ENCODE peak calls at places on chromosomes 5 and 9, in five cellular contexts. One of them, this sample, is unnamed.

GRCh38 chr9:2768330-2768729 is 51.0 kb downstream of the KCNV2 start:
- DNase-seq in pancreas: no peak
- DNase-seq in IMR-90: no peak
- DNase-seq in upper lobe of left lung: no peak
- DNase-seq in ovary: no peak
- DNase-seq in this sample: no peak

GRCh38 chr5:34483442-34484033 is 172.6 kb upstream of the RAI14 start:
- DNase-seq in pancreas: no peak
- DNase-seq in IMR-90: no peak
- DNase-seq in upper lobe of left lung: no peak
- DNase-seq in ovary: no peak
- DNase-seq in this sample: no peak

GRCh38 chr9:93240891-93241334 is 57.0 kb downstream of the WNK2 start:
- DNase-seq in pancreas: peak; percentile 40
- DNase-seq in IMR-90: no peak
- DNase-seq in upper lobe of left lung: no peak
- DNase-seq in ovary: no peak
- DNase-seq in this sample: no peak

GRCh38 chr9:107336718-107337360 is 53.8 kb downstream of the RAD23B start:
- DNase-seq in pancreas: no peak
- DNase-seq in IMR-90: peak; percentile 56
- DNase-seq in upper lobe of left lung: no peak
- DNase-seq in ovary: no peak
- DNase-seq in this sample: no peak

GRCh38 chr5:58335518-58335917 is 124.4 kb downstream of the PLK2 start:
- DNase-seq in pancreas: no peak
- DNase-seq in IMR-90: peak; percentile 5
- DNase-seq in upper lobe of left lung: no peak
- DNase-seq in ovary: no peak
- DNase-seq in this sample: no peak

GRCh38 chr9:105413486-105414068 is 34.3 kb upstream of the FSD1L start:
- DNase-seq in pancreas: no peak
- DNase-seq in IMR-90: peak; percentile 53
- DNase-seq in upper lobe of left lung: no peak
- DNase-seq in ovary: no peak
- DNase-seq in this sample: no peak

GRCh38 chr9:120436937-120437592 is 142.9 kb downstream of the CDK5RAP2 start:
- DNase-seq in pancreas: no peak
- DNase-seq in IMR-90: no peak
- DNase-seq in upper lobe of left lung: no peak
- DNase-seq in ovary: no peak
- DNase-seq in this sample: no peak

GRCh38 chr5:151054713-151055112 is 26.1 kb downstream of the TNIP1 start:
- DNase-seq in pancreas: no peak
- DNase-seq in IMR-90: no peak
- DNase-seq in upper lobe of left lung: no peak
- DNase-seq in ovary: no peak
- DNase-seq in this sample: no peak

GRCh38 chr5:180201051-180201987 is 7.7 kb downstream of the RASGEF1C start:
- DNase-seq in pancreas: no peak
- DNase-seq in IMR-90: no peak
- DNase-seq in upper lobe of left lung: peak; percentile 4
- DNase-seq in ovary: no peak
- DNase-seq in this sample: no peak

GRCh38 chr5:191036-191948 is at the start of gene LRRC14B:
- DNase-seq in pancreas: peak; percentile 81
- DNase-seq in IMR-90: no peak
- DNase-seq in upper lobe of left lung: peak; percentile 87
- DNase-seq in ovary: no peak
- DNase-seq in this sample: no peak

GRCh38 chr5:134174841-134175839 is 1.6 kb downstream of the SKP1 start:
- DNase-seq in pancreas: no peak
- DNase-seq in IMR-90: peak; percentile 67
- DNase-seq in upper lobe of left lung: no peak
- DNase-seq in ovary: no peak
- DNase-seq in this sample: no peak

GRCh38 chr9:112618385-112619001 is 99.4 kb downstream of the INIP start:
- DNase-seq in pancreas: peak; percentile 50
- DNase-seq in IMR-90: no peak
- DNase-seq in upper lobe of left lung: peak; percentile 69
- DNase-seq in ovary: no peak
- DNase-seq in this sample: no peak

GRCh38 chr9:23850242-23851023 is 24.4 kb upstream of the ELAVL2 start:
- DNase-seq in pancreas: peak; percentile 31
- DNase-seq in IMR-90: no peak
- DNase-seq in upper lobe of left lung: peak; percentile 33
- DNase-seq in ovary: no peak
- DNase-seq in this sample: no peak

GRCh38 chr9:113763429-113763828 is 112.7 kb upstream of the ZNF618 start:
- DNase-seq in pancreas: no peak
- DNase-seq in IMR-90: no peak
- DNase-seq in upper lobe of left lung: no peak
- DNase-seq in ovary: no peak
- DNase-seq in this sample: no peak

GRCh38 chr5:41337724-41338123 is 124.4 kb upstream of the C6 start:
- DNase-seq in pancreas: no peak
- DNase-seq in IMR-90: no peak
- DNase-seq in upper lobe of left lung: no peak
- DNase-seq in ovary: no peak
- DNase-seq in this sample: no peak

GRCh38 chr9:125233678-125234077 is 7.5 kb downstream of the HSPA5 start:
- DNase-seq in pancreas: no peak
- DNase-seq in IMR-90: peak; percentile 100
- DNase-seq in upper lobe of left lung: no peak
- DNase-seq in ovary: no peak
- DNase-seq in this sample: no peak

DNA sequence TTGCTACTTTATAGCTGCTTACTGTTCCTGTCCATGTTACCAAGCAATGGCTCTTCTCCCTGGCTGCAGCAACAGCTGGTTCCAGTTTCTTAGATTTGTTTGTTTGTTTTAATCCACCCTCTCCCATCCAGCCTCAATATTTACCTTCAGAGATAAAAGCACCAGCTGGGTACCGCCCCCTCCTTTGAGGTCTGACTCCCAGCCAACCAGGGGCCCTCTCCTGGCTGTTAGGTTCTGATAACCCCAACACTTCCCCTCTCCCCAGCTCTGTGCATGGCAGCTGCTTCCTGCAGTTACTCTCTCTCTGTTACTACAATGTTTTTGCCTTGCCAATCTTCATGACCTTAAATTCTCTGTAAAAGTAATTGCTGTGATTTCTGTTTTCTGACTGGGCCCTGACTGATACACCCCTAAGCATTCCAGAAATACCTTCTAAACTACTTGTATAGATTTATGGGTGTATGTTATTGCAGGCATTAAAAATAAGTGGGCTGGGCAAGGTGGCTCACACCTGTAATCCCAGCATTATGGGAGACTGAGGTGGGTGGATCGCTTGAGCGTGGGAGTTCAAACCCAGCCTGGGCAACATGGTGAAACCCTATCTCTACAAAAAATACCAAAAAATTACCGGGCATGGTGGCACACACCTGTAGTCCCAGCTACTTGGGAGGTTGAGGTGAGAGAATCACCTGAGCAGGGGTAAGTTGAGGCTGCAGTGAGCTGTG is 2.6 kb upstream of the GCNT1 start:
- DNase-seq in pancreas: peak; percentile 77
- DNase-seq in IMR-90: peak; percentile 82
- DNase-seq in upper lobe of left lung: no peak
- DNase-seq in ovary: no peak
- DNase-seq in this sample: no peak
- H3K27ac ChIP-seq in pancreas: no peak overlapping the region
- H3K27ac ChIP-seq in IMR-90: peak overlapping the region; percentile 9
- H3K27ac ChIP-seq in upper lobe of left lung: no peak overlapping the region
- H3K27ac ChIP-seq in ovary: no peak overlapping the region
- H3K27ac ChIP-seq in this sample: no peak overlapping the region

GRCh38 chr5:140857987-140858240 is 2.2 kb downstream of the PCDHA10 start:
- DNase-seq in pancreas: no peak
- DNase-seq in IMR-90: no peak
- DNase-seq in upper lobe of left lung: peak; percentile 77
- DNase-seq in ovary: no peak
- DNase-seq in this sample: no peak

GRCh38 chr5:140855772-140856674 is at the start of gene PCDHA10:
- DNase-seq in pancreas: no peak
- DNase-seq in IMR-90: no peak
- DNase-seq in upper lobe of left lung: peak; percentile 59
- DNase-seq in ovary: peak; percentile 34
- DNase-seq in this sample: no peak

GRCh38 chr5:140862441-140863295 is 6.1 kb upstream of the PCDHA11 start:
- DNase-seq in pancreas: peak; percentile 54
- DNase-seq in IMR-90: no peak
- DNase-seq in upper lobe of left lung: peak; percentile 75
- DNase-seq in ovary: no peak
- DNase-seq in this sample: no peak

DNA sequence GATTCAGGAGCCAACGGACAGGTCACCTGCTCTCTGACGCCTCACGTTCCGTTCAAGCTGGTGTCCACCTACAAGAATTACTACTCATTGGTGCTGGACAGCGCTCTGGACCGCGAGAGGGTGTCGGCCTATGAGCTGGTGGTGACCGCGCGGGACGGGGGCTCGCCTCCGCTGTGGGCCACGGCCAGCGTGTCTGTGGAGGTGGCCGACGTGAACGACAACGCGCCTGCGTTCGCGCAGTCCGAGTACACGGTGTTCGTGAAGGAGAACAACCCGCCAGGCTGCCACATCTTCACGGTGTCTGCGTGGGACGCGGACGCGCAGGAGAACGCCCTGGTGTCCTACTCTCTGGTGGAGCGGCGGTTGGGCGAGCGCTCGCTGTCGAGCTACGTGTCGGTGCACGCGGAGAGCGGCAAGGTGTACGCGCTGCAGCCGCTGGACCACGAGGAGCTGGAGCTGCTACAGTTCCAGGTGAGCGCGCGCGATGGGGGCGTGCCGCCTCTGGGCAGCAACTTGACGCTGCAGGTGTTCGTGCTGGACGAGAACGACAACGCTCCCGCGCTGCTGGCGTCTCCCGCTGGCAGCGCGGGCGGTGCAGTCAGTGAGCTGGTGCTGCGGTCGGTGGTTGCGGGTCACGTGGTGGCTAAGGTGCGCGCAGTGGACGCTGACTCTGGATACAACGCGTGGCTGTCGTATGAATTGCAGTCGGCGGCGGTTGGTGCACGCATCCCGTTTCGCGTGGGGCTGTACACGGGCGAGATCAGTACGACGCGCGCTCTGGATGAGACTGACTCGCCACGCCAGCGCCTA is 1.7 kb downstream of the PCDHA10 start:
- DNase-seq in pancreas: peak; percentile 61
- DNase-seq in IMR-90: no peak
- DNase-seq in upper lobe of left lung: peak; percentile 80
- DNase-seq in ovary: no peak
- DNase-seq in this sample: no peak
- H3K9me3 ChIP-seq in pancreas: no peaks in the 10 kb centered on the region
- H3K9me3 ChIP-seq in IMR-90: peaks cover 29% of the 10 kb centered on the region
- H3K9me3 ChIP-seq in upper lobe of left lung: no peaks in the 10 kb centered on the region
- H3K9me3 ChIP-seq in ovary: peaks cover 3% of the 10 kb centered on the region
- H3K9me3 ChIP-seq in this sample: no peaks in the 10 kb centered on the region

GRCh38 chr5:109396965-109397364 is 12.8 kb downstream of the PJA2 start:
- DNase-seq in pancreas: no peak
- DNase-seq in IMR-90: no peak
- DNase-seq in upper lobe of left lung: no peak
- DNase-seq in ovary: no peak
- DNase-seq in this sample: no peak

GRCh38 chr5:109404428-109404960 is 5.3 kb downstream of the PJA2 start:
- DNase-seq in pancreas: no peak
- DNase-seq in IMR-90: no peak
- DNase-seq in upper lobe of left lung: no peak
- DNase-seq in ovary: no peak
- DNase-seq in this sample: no peak

GRCh38 chr5:109403469-109403868 is 6.3 kb downstream of the PJA2 start:
- DNase-seq in pancreas: no peak
- DNase-seq in IMR-90: no peak
- DNase-seq in upper lobe of left lung: no peak
- DNase-seq in ovary: no peak
- DNase-seq in this sample: no peak

GRCh38 chr5:109394806-109395205 is 15.0 kb downstream of the PJA2 start:
- DNase-seq in pancreas: no peak
- DNase-seq in IMR-90: no peak
- DNase-seq in upper lobe of left lung: no peak
- DNase-seq in ovary: no peak
- DNase-seq in this sample: no peak

DNA sequence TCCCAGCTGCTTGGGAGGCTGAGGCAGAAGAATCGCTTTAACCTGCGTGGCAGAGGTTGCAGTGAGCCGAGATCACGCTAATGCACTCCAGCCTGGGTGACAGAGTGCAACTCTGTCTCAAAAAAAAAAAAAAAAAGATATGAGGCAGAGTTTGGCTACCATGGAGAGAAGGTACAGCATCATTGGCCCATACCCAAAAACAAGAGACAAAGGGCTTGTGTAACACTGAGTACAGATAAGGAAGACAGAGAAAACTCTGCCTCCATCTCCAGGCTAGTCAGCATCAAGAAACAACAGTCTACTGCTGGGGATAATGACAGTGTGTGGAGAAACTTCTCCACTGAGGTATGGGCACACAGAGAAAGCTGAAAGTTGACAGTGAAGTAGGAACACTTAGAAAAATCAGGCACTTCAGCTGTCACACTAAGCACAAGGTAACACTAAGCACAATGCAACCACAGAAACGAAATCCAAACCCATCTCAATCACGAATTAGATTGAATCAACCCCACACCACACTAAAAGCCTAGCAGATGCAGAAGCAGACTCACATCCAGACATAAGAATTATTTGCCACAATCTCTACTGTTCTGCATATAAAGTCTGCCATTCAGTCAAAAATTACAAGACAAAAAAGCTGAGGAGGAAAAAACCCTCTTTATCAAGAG is 10.5 kb downstream of the PJA2 start:
- DNase-seq in pancreas: no peak
- DNase-seq in IMR-90: peak; percentile 54
- DNase-seq in upper lobe of left lung: no peak
- DNase-seq in ovary: no peak
- DNase-seq in this sample: no peak
- TF ChIP-seq CTCF in pancreas: no peak
- TF ChIP-seq CTCF in IMR-90: no peak
- TF ChIP-seq CTCF in upper lobe of left lung: no peak
- TF ChIP-seq CTCF in ovary: no peak
- TF ChIP-seq CTCF in this sample: no peak

DNA sequence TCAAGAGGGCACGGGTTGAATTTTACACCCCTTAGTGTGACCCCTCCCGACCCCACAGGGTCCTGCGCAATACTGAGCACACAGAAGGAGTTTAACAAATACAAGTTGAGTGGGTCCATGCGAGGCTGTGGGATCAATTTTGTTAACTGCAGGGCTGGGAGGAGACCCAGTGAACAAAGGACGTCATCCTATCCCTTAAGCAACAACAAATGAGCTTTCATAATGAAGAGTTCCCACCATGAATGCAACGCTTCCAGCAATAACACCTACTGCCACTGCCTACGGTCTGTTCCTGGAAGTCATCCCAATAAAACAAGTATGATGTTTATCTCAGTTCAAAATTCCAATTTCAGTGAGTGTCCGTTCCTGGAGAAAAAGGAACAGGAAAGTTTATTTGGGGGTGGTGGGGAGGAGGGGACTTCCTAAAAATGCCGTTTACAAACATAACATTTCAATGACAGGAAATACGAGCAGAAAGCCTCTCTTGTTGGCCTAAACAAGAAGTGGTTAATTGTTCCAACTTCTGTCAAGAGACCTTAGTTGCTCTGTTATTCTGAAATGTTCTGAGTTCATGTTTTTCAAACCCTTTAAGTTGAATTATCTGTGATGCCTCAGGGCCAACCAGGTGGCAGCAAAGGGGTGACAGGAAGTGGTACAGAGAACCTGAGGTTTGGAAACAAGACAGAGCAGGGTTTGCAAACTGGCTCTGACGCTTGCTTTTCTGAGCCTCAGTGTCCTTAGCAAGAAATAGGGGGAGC is 65.8 kb upstream of the PLPP6 start:
- DNase-seq in pancreas: no peak
- DNase-seq in IMR-90: no peak
- DNase-seq in upper lobe of left lung: no peak
- DNase-seq in ovary: no peak
- DNase-seq in this sample: peak; percentile 61
- H3K27ac ChIP-seq in pancreas: no peak overlapping the region
- H3K27ac ChIP-seq in IMR-90: no peak overlapping the region
- H3K27ac ChIP-seq in upper lobe of left lung: no peak overlapping the region
- H3K27ac ChIP-seq in ovary: no peak overlapping the region
- H3K27ac ChIP-seq in this sample: peak overlapping the region; percentile 57

This sample was measured in CD8-positive, alpha-beta T cell.